ENCODE peak calls at places on chromosome 13, in five cellular contexts. D is aorta; C is CD4-positive, CD25-positive, alpha-beta regulatory T cell; V is IMR-90; E is upper lobe of right lung. H is an unnamed sample. For H3K4me1, the result is how much of the 10 kb centered on the place peaks cover.

GRCh38 chr13:67230774-67231480 is 791 bp upstream of the PCDH9 start:
- DNase-seq in D (peak), C (peak), V (peak), E (peak), H (peak)

GRCh38 chr13:44620057-44620456 is 43.9 kb upstream of the TSC22D1 start:
- DNase-seq in D (no peak), C (no peak), V (peak), E (no peak), H (no peak)

GRCh38 chr13:108495686-108496363 is 133.6 kb upstream of the MYO16 start:
- DNase-seq in D (no peak), C (no peak), V (no peak), E (no peak), H (no peak)

GRCh38 chr13:46908511-46908910 is 11.7 kb upstream of the HTR2A start:
- DNase-seq in D (no peak), C (no peak), V (peak), E (no peak), H (no peak)

GRCh38 chr13:105773241-105773640 is 762.2 kb downstream of the EFNB2 start:
- DNase-seq in D (no peak), C (no peak), V (no peak), E (no peak), H (no peak)

GRCh38 chr13:98313023-98313937 is 136.2 kb upstream of the RNF113B start:
- DNase-seq in D (no peak), C (no peak), V (no peak), E (no peak), H (peak)

GRCh38 chr13:26760835-26761582 is 423 bp upstream of the GPR12 start:
- DNase-seq in D (no peak), C (no peak), V (no peak), E (no peak), H (no peak)

GRCh38 chr13:82833928-82834327 is 1048.3 kb downstream of the SLITRK1 start:
- DNase-seq in D (no peak), C (no peak), V (peak), E (no peak), H (no peak)

GRCh38 chr13:47680752-47681151 is 320.3 kb downstream of the SUCLA2 start:
- DNase-seq in D (no peak), C (no peak), V (peak), E (no peak), H (no peak)

GRCh38 chr13:40330950-40331349 is 335.5 kb downstream of the FOXO1 start:
- DNase-seq in D (no peak), C (no peak), V (no peak), E (no peak), H (no peak)

GRCh38 chr13:112244495-112245177 is 131.5 kb upstream of the SPACA7 start:
- DNase-seq in D (no peak), C (no peak), V (no peak), E (peak), H (no peak)

GRCh38 chr13:48221301-48222190 is 11.5 kb upstream of the ITM2B start:
- DNase-seq in D (no peak), C (peak), V (no peak), E (no peak), H (no peak)

GRCh38 chr13:74062933-74063332 is 71.3 kb downstream of the KLF12 start:
- DNase-seq in D (peak), C (no peak), V (peak), E (no peak), H (no peak)

GRCh38 chr13:111488466-111489132 is 168.2 kb downstream of the TEX29 start:
- DNase-seq in D (no peak), C (no peak), V (no peak), E (peak), H (no peak)

GRCh38 chr13:101649490-101650126 is 197.1 kb downstream of the ITGBL1 start:
- DNase-seq in D (no peak), C (no peak), V (peak), E (no peak), H (no peak)

GRCh38 chr13:110617326-110618072 is 2.2 kb downstream of the NAXD start:
- DNase-seq in D (no peak), C (no peak), V (peak), E (no peak), H (no peak)

GRCh38 chr13:50626031-50626643 is 217.4 kb downstream of the DLEU7 start:
- DNase-seq in D (peak), C (no peak), V (no peak), E (no peak), H (no peak)

GRCh38 chr13:46296920-46297319 is 85.2 kb downstream of the LRRC63 start:
- DNase-seq in D (no peak), C (no peak), V (peak), E (no peak), H (no peak)

GRCh38 chr13:66689037-66689619 is 541.0 kb downstream of the PCDH9 start:
- DNase-seq in D (no peak), C (no peak), V (no peak), E (no peak), H (no peak)

GRCh38 chr13:92303428-92303827 is 905.0 kb downstream of the GPC5 start:
- DNase-seq in D (no peak), C (no peak), V (peak), E (no peak), H (no peak)

GRCh38 chr13:53781941-53782340 is 753.3 kb downstream of the OLFM4 start:
- DNase-seq in D (no peak), C (no peak), V (no peak), E (no peak), H (no peak)

GRCh38 chr13:111202745-111203144 is 87.6 kb downstream of the ARHGEF7 start:
- DNase-seq in D (no peak), C (peak), V (peak), E (no peak), H (no peak)

GRCh38 chr13:31518666-31519065 is 220.7 kb upstream of the RXFP2 start:
- DNase-seq in D (no peak), C (no peak), V (no peak), E (no peak), H (no peak)

GRCh38 chr13:96229356-96229755 is 139.4 kb downstream of the HS6ST3 start:
- DNase-seq in D (no peak), C (no peak), V (no peak), E (no peak), H (peak)

GRCh38 chr13:105567951-105568510 is 967.4 kb downstream of the EFNB2 start:
- DNase-seq in D (no peak), C (no peak), V (no peak), E (no peak), H (no peak)

GRCh38 chr13:74067818-74068217 is 66.4 kb downstream of the KLF12 start:
- DNase-seq in D (no peak), C (no peak), V (peak), E (no peak), H (peak)

GRCh38 chr13:110195547-110196485 is 111.1 kb downstream of the COL4A1 start:
- DNase-seq in D (no peak), C (no peak), V (peak), E (no peak), H (no peak)

GRCh38 chr13:86581711-86582110 is 782.5 kb upstream of the SLITRK6 start:
- DNase-seq in D (no peak), C (no peak), V (peak), E (no peak), H (no peak)

GRCh38 chr13:33817513-33817842 is 471 bp upstream of the RFC3 start:
- DNase-seq in D (no peak), C (no peak), V (peak), E (no peak), H (no peak)
- H3K4me1 ChIP-seq in D (under half), C (under half), V (under half), E (under half), H (under half)

GRCh38 chr13:36214163-36214921 is at the start of gene SOHLH2:
- DNase-seq in D (no peak), C (no peak), V (no peak), E (peak), H (no peak)
- H3K4me3 ChIP-seq in D (no peak), C (no peak), V (no peak), E (no peak), H (no peak)

DNA sequence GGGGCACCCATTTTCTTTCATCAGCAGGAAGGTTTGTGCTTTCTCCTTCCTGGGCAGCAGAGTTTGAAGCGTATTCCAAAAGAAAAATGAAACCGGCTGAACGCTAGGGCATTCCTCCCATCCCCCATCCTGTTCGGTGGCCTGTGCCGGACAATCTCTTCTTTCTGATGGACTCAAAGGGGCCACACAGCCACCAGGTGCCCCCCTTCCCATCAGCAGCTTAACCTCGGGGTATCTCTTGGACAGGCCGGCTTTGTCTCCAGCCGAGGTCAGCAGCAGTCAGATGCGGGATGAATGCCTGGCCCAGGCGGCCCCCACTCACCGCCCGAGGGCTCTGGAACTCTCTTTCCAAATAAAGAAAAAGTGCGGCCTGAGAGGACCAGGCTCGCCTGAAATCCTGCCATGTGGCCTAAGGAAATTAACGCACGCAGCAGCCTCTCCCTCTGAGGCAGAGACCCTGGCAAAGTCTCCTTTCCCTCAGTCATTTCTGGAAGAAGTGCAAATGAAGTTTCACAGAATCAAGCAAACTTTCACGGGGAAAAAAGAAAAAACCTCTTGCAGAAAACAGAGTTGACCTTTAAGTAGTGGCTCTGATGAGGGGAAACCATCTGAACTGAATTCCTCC is 67.8 kb downstream of the RASA3 start:
- DNase-seq in D (peak), C (no peak), V (peak), E (no peak), H (peak)
- H3K4me1 ChIP-seq in D (under half), C (half or more), V (half or more), E (half or more), H (under half)

GRCh38 chr13:113900646-113901045 is 36.8 kb upstream of the GAS6 start:
- DNase-seq in D (no peak), C (no peak), V (no peak), E (no peak), H (no peak)

GRCh38 chr13:113895436-113895835 is 31.6 kb upstream of the GAS6 start:
- DNase-seq in D (no peak), C (no peak), V (peak), E (no peak), H (no peak)

GRCh38 chr13:113898391-113898790 is 34.5 kb upstream of the GAS6 start:
- DNase-seq in D (no peak), C (no peak), V (no peak), E (no peak), H (no peak)

GRCh38 chr13:113897966-113898365 is 34.1 kb upstream of the GAS6 start:
- DNase-seq in D (no peak), C (no peak), V (no peak), E (no peak), H (no peak)

DNA sequence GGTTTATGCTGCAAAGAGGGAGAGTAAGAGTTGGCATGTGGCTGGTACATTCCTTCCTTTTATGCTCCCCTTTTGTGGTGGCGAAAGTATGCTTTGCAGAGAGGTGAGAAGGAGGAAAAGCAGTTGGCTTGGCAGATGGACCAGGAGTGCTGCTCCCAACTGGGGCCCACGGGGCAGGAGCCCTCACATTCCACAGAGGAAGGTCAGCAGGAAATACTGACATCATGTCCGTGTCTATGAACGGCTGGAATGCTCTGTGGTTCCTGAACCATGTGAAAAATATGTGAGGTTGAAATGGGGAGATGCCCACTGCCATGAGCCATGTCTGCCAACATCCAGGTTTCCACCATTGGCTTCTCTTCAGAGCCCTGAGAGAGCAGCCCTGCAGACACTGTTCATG is 33.3 kb upstream of the GAS6 start:
- DNase-seq in D (no peak), C (no peak), V (peak), E (no peak), H (peak)
- H3K4me3 ChIP-seq in D (no peak), C (no peak), V (no peak), E (no peak), H (no peak)

GRCh38 chr13:23561261-23561660 is 9.0 kb upstream of the TNFRSF19 start:
- DNase-seq in D (no peak), C (no peak), V (no peak), E (no peak), H (no peak)
- H3K4me1 ChIP-seq in D (under half), C (under half), V (under half), E (under half), H (under half)

DNA sequence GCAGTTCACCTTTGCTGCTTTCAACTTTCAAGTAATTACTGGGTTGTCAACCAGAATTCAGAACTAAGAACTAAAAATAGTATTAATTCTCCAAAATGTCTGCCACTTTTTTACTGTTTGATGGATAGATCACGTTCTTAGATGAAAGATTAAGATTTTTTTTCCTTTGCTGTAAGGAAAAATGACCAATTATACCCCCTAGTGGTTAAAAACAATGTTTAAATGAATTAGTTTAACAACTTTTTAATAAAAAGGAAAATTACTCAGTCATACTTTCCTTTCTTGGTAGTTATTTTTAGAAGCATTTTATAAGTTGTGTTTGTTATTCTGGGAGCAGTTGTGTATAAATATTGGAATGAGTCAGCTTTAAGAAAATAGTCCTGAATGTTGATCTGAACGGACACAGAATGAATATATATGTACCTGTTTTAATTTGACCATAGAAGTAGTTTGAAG is 4.6 kb downstream of the TM9SF2 start:
- DNase-seq in D (no peak), C (peak), V (peak), E (no peak), H (no peak)
- H3K4me3 ChIP-seq in D (no peak), C (peak), V (no peak), E (no peak), H (no peak)

GRCh38 chr13:35988648-35989081 is 142.5 kb downstream of the DCLK1 start:
- DNase-seq in D (no peak), C (no peak), V (no peak), E (no peak), H (no peak)
- H3K4me1 ChIP-seq in D (under half), C (under half), V (under half), E (under half), H (under half)

GRCh38 chr13:23610187-23610576 is 40.0 kb downstream of the TNFRSF19 start:
- DNase-seq in D (no peak), C (no peak), V (peak), E (no peak), H (peak)
- H3K4me3 ChIP-seq in D (no peak), C (peak), V (no peak), E (no peak), H (no peak)

DNA sequence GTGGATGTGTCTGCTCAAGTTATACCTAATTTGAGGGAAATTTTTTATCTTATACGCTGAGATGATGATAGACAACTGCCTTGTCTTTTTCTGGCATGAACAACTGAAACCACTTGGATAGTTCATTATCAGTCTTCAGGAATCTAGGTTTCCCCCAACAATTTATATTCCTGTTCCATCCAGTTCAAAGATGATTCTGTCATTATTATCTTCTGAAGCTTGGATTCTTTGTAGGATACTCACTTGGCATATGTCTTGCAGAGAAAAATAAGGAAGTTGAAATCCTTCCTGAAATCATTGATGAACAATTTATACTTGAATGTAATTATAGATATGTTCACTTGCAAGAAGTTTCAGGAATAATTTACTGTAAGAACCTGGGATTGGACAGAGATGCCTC is 193.7 kb downstream of the LMO7 start:
- DNase-seq in D (no peak), C (no peak), V (peak), E (no peak), H (no peak)
- H3K4me1 ChIP-seq in D (under half), C (under half), V (under half), E (under half), H (under half)

DNA sequence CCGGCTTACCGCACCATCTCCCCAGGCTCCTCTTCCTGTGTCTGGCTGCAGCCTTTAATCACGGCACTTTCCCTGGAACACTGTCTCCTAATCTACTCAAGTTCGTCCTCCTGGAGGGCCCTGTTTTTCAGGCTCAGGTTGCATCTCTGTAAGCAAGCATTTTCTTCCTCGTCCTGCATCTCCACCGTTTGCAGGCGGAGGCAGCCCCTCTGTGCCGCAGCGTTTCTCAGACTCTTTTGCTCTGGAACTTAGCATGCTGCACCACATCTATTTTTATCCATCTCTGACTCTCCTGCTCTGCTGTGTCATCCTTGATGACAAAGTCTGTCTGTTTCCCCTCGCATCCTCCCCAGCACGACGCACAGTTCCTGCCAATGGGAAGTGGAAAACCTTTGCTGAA is 117.5 kb downstream of the ATP8A2 start:
- DNase-seq in D (no peak), C (no peak), V (no peak), E (no peak), H (no peak)
- H3K4me3 ChIP-seq in D (no peak), C (no peak), V (no peak), E (no peak), H (no peak)